ENCODE peak calls at places on chromosomes 7 and 10, in nine cellular contexts. E, P, J, O, M, X, R, I and A are unnamed samples.

GRCh38 chr7:118053353-118053752 is 130.6 kb upstream of the LSM8 start:
- DNase-seq in O (no peak), P (no peak), J (no peak), R (no peak), I (no peak), E (peak; percentile 33), X (no peak), M (no peak), A (no peak)

GRCh38 chr10:59700709-59701108 is 8.9 kb downstream of the SLC16A9 start:
- DNase-seq in I (no peak), P (no peak), E (no peak), M (no peak), X (no peak), R (peak; percentile 23), J (no peak), O (no peak), A (no peak)

GRCh38 chr10:50739618-50740350 is at the start of gene ASAH2B:
- DNase-seq in X (peak; percentile 88), I (peak; percentile 68), O (peak; percentile 28), M (peak; percentile 75), E (peak; percentile 75), R (peak; percentile 66), P (peak; percentile 95), J (peak; percentile 14), A (peak; percentile 90)

GRCh38 chr7:80187279-80187678 is 52.6 kb downstream of the GNAI1 start:
- DNase-seq in O (no peak), X (no peak), M (no peak), E (no peak), J (no peak), R (no peak), I (no peak), P (no peak), A (no peak)

GRCh38 chr10:31346953-31347352 is 27.9 kb downstream of the ZEB1 start:
- DNase-seq in E (no peak), O (no peak), J (no peak), P (no peak), R (no peak), M (no peak), X (no peak), I (no peak), A (no peak)

GRCh38 chr10:34024708-34025425 is 690.4 kb upstream of the NRP1 start:
- DNase-seq in I (no peak), P (no peak), E (no peak), M (peak; percentile 29), X (no peak), J (no peak), R (no peak), O (no peak), A (no peak)

GRCh38 chr7:30726296-30727006 is 25.5 kb upstream of the INMT start:
- DNase-seq in O (no peak), J (no peak), X (no peak), E (no peak), M (no peak), I (no peak), R (no peak), P (no peak), A (no peak)

GRCh38 chr7:32506266-32507054 is 11.2 kb downstream of the AVL9 start:
- DNase-seq in E (no peak), J (peak; percentile 96), I (no peak), M (peak; percentile 77), O (no peak), X (no peak), P (no peak), R (no peak), A (no peak)

GRCh38 chr7:12757443-12757842 is 70.0 kb downstream of the ARL4A start:
- DNase-seq in P (no peak), E (no peak), M (no peak), J (peak; percentile 68), O (no peak), I (no peak), R (no peak), X (no peak), A (no peak)

GRCh38 chr10:103553743-103554487 is 60.4 kb downstream of the NEURL1 start:
- DNase-seq in P (peak; percentile 50), R (no peak), I (no peak), X (no peak), O (no peak), E (no peak), J (no peak), M (no peak), A (no peak)

GRCh38 chr10:125812128-125812527 is 10.9 kb downstream of the UROS start:
- DNase-seq in M (no peak), E (no peak), X (no peak), R (no peak), J (peak; percentile 30), I (no peak), O (no peak), P (no peak), A (no peak)

GRCh38 chr7:4268040-4268965 is 413.8 kb upstream of the FOXK1 start:
- DNase-seq in P (no peak), E (no peak), J (no peak), O (no peak), I (no peak), M (no peak), X (no peak), R (no peak), A (peak; percentile 69)

GRCh38 chr10:114521250-114521649 is 116.9 kb upstream of the AFAP1L2 start:
- DNase-seq in M (no peak), I (no peak), R (no peak), P (no peak), X (no peak), O (no peak), E (no peak), J (no peak), A (no peak)

GRCh38 chr10:67261300-67261797 is 335.5 kb downstream of the LRRTM3 start:
- DNase-seq in I (no peak), R (no peak), O (no peak), P (no peak), E (no peak), J (no peak), M (no peak), X (no peak), A (no peak)

GRCh38 chr7:129801882-129802281 is 150.9 kb downstream of the UBE2H start:
- DNase-seq in M (no peak), O (no peak), X (no peak), E (no peak), J (no peak), I (peak; percentile 16), P (peak; percentile 19), R (no peak), A (no peak)

GRCh38 chr10:124598196-124598595 is 136.6 kb downstream of the LHPP start:
- DNase-seq in M (no peak), O (no peak), P (no peak), I (no peak), E (no peak), J (no peak), R (no peak), X (no peak), A (no peak)

GRCh38 chr7:149884541-149884940 is 10.8 kb downstream of the ATP6V0E2 start:
- DNase-seq in J (no peak), X (no peak), M (no peak), P (peak; percentile 83), I (no peak), R (no peak), E (peak; percentile 8), O (no peak), A (no peak)

GRCh38 chr7:957418-958220 is 3.1 kb upstream of the ADAP1 start:
- DNase-seq in P (peak; percentile 87), J (no peak), E (no peak), X (no peak), R (no peak), O (no peak), M (no peak), I (no peak), A (no peak)

GRCh38 chr7:142177869-142178268 is 66.4 kb downstream of the MGAM2 start:
- DNase-seq in X (no peak), J (no peak), I (no peak), R (no peak), O (no peak), M (no peak), E (no peak), P (no peak), A (no peak)

GRCh38 chr10:34178196-34178595 is 636.9 kb downstream of the PARD3 start:
- DNase-seq in J (no peak), P (no peak), M (no peak), I (no peak), O (no peak), R (no peak), E (no peak), X (no peak), A (no peak)

GRCh38 chr10:13371879-13372470 is 23.9 kb upstream of the SEPHS1 start:
- DNase-seq in X (peak; percentile 70), R (peak; percentile 90), J (peak; percentile 60), P (peak; percentile 80), M (peak; percentile 81), O (peak; percentile 71), I (peak; percentile 75), E (peak; percentile 80), A (no peak)

GRCh38 chr7:141076377-141076776 is 2.5 kb downstream of the TMEM178B start:
- DNase-seq in P (no peak), I (peak; percentile 76), X (no peak), O (no peak), M (no peak), E (no peak), J (no peak), R (peak; percentile 43), A (no peak)

GRCh38 chr7:20474244-20474643 is 141.2 kb upstream of the ABCB5 start:
- DNase-seq in O (no peak), M (no peak), E (no peak), R (no peak), J (no peak), I (no peak), P (no peak), X (no peak), A (no peak)

GRCh38 chr10:99926925-99927718 is 82.6 kb downstream of the DNMBP start:
- DNase-seq in J (no peak), R (no peak), M (no peak), X (no peak), O (no peak), P (no peak), E (peak; percentile 60), I (no peak), A (no peak)

GRCh38 chr10:130935051-130935450 is 376.5 kb downstream of the TCERG1L start:
- DNase-seq in M (no peak), I (no peak), X (no peak), P (no peak), J (no peak), E (no peak), R (no peak), O (no peak), A (no peak)

GRCh38 chr7:36878288-36878687 is 154.0 kb upstream of the AOAH start:
- DNase-seq in E (no peak), X (no peak), R (no peak), M (no peak), I (no peak), O (no peak), P (no peak), J (no peak), A (no peak)

GRCh38 chr7:101890666-101891065 is 73.2 kb downstream of the CUX1 start:
- DNase-seq in J (no peak), M (no peak), X (no peak), P (no peak), R (no peak), I (no peak), E (no peak), O (no peak), A (no peak)

GRCh38 chr10:73433538-73433867 is at the start of gene MSS51:
- DNase-seq in J (no peak), E (no peak), X (no peak), P (no peak), R (no peak), M (no peak), I (no peak), O (no peak), A (no peak)

GRCh38 chr10:132570771-132571564 is 33.4 kb downstream of the INPP5A start:
- DNase-seq in J (no peak), P (peak; percentile 76), M (no peak), R (no peak), O (no peak), I (no peak), X (no peak), E (no peak), A (no peak)